ENCODE peak calls at places on chromosomes 3 and 15, in five cellular contexts. S, X, Q, I and Z are unnamed samples.

GRCh38 chr3:153881201-153881600 is 240.0 kb upstream of the ARHGEF26 start:
- DNase-seq in S (no peak), X (no peak), Q (no peak), I (no peak), Z (no peak)

GRCh38 chr3:128168830-128169229 is 15.5 kb downstream of the EEFSEC start:
- DNase-seq in S (no peak), X (no peak), Q (no peak), I (no peak), Z (no peak)

GRCh38 chr15:101451192-101451799 is 38.2 kb downstream of the PCSK6 start:
- DNase-seq in S (no peak), X (no peak), Q (peak), I (peak), Z (peak)

GRCh38 chr3:168539909-168540308 is 444.2 kb upstream of the GOLIM4 start:
- DNase-seq in S (no peak), X (no peak), Q (no peak), I (no peak), Z (no peak)

GRCh38 chr3:152281032-152281713 is 12.4 kb downstream of the MBNL1 start:
- DNase-seq in S (no peak), X (no peak), Q (no peak), I (no peak), Z (no peak)

GRCh38 chr3:45976191-45977091 is 19.2 kb downstream of the FYCO1 start:
- DNase-seq in S (no peak), X (no peak), Q (no peak), I (no peak), Z (no peak)

GRCh38 chr3:64398431-64398830 is 173.2 kb upstream of the PRICKLE2 start:
- DNase-seq in S (peak), X (no peak), Q (no peak), I (no peak), Z (no peak)

GRCh38 chr3:14491396-14492190 is 48.5 kb downstream of the GRIP2 start:
- DNase-seq in S (no peak), X (no peak), Q (no peak), I (peak), Z (no peak)

DNA sequence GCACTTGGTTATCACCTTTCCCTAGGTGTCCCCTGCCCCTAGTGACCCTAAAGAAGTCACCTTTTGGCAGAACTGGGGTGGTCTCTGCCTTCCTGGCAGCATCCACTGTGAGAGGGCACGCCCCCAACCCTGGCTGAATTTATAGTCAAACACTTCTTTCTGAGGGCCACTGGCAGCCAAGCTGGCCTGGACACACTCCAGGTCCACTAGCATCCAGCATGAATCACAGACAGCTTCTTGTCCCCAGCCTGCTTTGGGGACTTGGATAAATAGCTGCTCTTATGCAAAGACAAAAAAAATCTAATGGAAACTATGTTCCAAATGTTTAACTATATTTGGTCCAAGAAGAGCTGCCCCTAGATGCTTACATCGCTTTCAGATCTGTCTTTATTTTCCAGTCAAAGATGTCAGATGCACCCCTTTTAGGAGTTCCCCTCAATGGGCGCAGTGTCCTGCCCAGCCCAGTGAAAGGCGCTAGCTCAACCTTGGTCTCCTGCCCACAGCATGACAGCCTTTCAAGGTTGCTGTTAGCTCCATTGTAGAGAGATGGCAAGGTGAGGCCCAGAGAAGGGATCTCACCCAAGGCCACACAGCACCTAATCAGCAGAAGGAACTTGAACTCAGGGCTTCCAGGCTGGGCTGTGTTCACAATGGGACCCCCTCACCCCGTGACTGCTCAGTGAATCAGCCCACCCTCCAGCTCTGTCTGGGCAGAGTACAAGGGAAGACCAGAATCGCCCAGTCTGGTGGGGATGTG is 7.0 kb downstream of the RASL12 start:
- DNase-seq in S (no peak), X (no peak), Q (peak), I (peak), Z (no peak)
- H3K4me3 ChIP-seq in S (no peak), X (no peak), Q (no peak), I (no peak), Z (no peak)

GRCh38 chr15:58951388-58952060 is 18.0 kb upstream of the SLTM start:
- DNase-seq in S (peak), X (no peak), Q (no peak), I (no peak), Z (no peak)
- H3K4me3 ChIP-seq in S (no peak), X (no peak), Q (no peak), I (no peak), Z (no peak)

GRCh38 chr3:121545049-121545563 is 682 bp downstream of the POLQ start:
- DNase-seq in S (no peak), X (no peak), Q (no peak), I (no peak), Z (no peak)
- H3K4me3 ChIP-seq in S (peak), X (peak), Q (peak), I (no peak), Z (peak)

DNA sequence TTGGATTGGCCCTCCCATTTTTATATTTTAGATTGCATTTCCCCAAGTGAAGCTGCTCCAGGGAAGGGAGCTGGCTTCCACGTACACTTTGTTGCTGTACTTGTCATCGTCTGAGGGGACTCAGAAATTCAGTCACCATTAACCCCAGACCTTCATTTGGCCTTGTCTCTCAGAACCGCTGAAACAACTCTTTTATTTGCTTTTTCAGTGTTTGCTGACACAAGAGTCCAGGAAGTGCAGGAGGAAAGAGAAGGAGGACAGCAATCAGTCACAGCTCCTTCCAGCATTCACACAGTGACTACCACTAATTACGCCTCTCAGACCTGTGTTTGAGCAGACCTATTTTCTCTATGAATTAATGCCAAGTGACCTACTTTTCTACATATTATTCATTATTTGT is 276.5 kb downstream of the TBL1XR1 start:
- DNase-seq in S (no peak), X (no peak), Q (no peak), I (no peak), Z (no peak)
- H3K4me3 ChIP-seq in S (no peak), X (no peak), Q (no peak), I (no peak), Z (no peak)